ENCODE peak calls at places on chromosomes 16 and 17, in six cellular contexts. One of them, this sample, is unnamed.

GRCh38 chr16:2296662-2297505 is 29.0 kb upstream of the RNPS1 start:
- DNase-seq in left ventricle myocardium inferior: no peak
- DNase-seq in effector memory CD4-positive, alpha-beta T cell: no peak
- DNase-seq in PC-3: peak; percentile 42
- DNase-seq in gastrocnemius medialis: no peak
- DNase-seq in PC-9: peak; percentile 62
- DNase-seq in this sample: no peak

GRCh38 chr16:50086176-50086575 is 20.4 kb downstream of the HEATR3 start:
- DNase-seq in left ventricle myocardium inferior: no peak
- DNase-seq in PC-3: no peak
- DNase-seq in PC-9: no peak
- DNase-seq in gastrocnemius medialis: no peak
- DNase-seq in effector memory CD4-positive, alpha-beta T cell: no peak
- DNase-seq in this sample: no peak

GRCh38 chr17:47644324-47644723 is 5.4 kb upstream of the KPNB1 start:
- DNase-seq in PC-9: no peak
- DNase-seq in PC-3: no peak
- DNase-seq in gastrocnemius medialis: no peak
- DNase-seq in effector memory CD4-positive, alpha-beta T cell: no peak
- DNase-seq in left ventricle myocardium inferior: no peak
- DNase-seq in this sample: no peak

GRCh38 chr16:9836118-9836736 is 346.0 kb downstream of the GRIN2A start:
- DNase-seq in left ventricle myocardium inferior: no peak
- DNase-seq in PC-3: peak; percentile 25
- DNase-seq in gastrocnemius medialis: no peak
- DNase-seq in effector memory CD4-positive, alpha-beta T cell: no peak
- DNase-seq in PC-9: no peak
- DNase-seq in this sample: no peak

GRCh38 chr16:9647981-9648701 is 534.1 kb downstream of the GRIN2A start:
- DNase-seq in PC-9: no peak
- DNase-seq in effector memory CD4-positive, alpha-beta T cell: no peak
- DNase-seq in left ventricle myocardium inferior: no peak
- DNase-seq in PC-3: peak; percentile 43
- DNase-seq in gastrocnemius medialis: no peak
- DNase-seq in this sample: peak; percentile 17

GRCh38 chr16:57736419-57737281 is 1.1 kb downstream of the KATNB1 start:
- DNase-seq in gastrocnemius medialis: no peak
- DNase-seq in left ventricle myocardium inferior: peak; percentile 16
- DNase-seq in PC-3: peak; percentile 59
- DNase-seq in effector memory CD4-positive, alpha-beta T cell: peak; percentile 36
- DNase-seq in PC-9: peak; percentile 55
- DNase-seq in this sample: peak; percentile 57

GRCh38 chr16:51071326-51071725 is 79.7 kb downstream of the SALL1 start:
- DNase-seq in left ventricle myocardium inferior: no peak
- DNase-seq in PC-3: no peak
- DNase-seq in gastrocnemius medialis: no peak
- DNase-seq in effector memory CD4-positive, alpha-beta T cell: no peak
- DNase-seq in PC-9: no peak
- DNase-seq in this sample: no peak

GRCh38 chr17:69105907-69106730 is 35.6 kb downstream of the ABCA6 start:
- DNase-seq in PC-9: no peak
- DNase-seq in PC-3: no peak
- DNase-seq in effector memory CD4-positive, alpha-beta T cell: no peak
- DNase-seq in gastrocnemius medialis: no peak
- DNase-seq in left ventricle myocardium inferior: no peak
- DNase-seq in this sample: no peak

GRCh38 chr17:69060835-69061234 is at the start of gene ABCA9:
- DNase-seq in effector memory CD4-positive, alpha-beta T cell: no peak
- DNase-seq in PC-3: no peak
- DNase-seq in left ventricle myocardium inferior: no peak
- DNase-seq in PC-9: no peak
- DNase-seq in gastrocnemius medialis: peak; percentile 11
- DNase-seq in this sample: no peak

DNA sequence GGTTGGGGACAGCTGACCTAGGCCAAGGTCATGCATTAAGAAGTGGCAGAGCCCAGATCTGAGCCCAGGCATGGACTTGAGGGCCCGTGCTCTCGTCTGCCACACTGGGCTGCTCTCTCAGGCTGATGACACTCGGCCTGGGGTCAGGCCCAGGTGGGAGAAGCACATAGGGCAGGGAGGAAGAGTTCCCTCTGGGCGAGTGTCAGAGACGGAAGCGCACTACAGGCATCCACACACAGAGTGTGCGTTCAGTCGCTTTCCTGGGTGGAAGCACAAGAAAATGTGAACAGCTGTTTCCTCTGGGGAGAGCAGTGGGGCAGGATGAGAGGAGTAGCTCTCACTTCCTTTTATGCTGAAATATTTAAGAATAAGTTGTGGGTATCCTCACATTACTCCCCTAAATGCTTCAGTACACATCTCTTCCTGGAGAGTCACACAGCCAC is 59.7 kb downstream of the B9D1 start:
- DNase-seq in PC-9: no peak
- DNase-seq in effector memory CD4-positive, alpha-beta T cell: no peak
- DNase-seq in left ventricle myocardium inferior: no peak
- DNase-seq in PC-3: no peak
- DNase-seq in gastrocnemius medialis: no peak
- DNase-seq in this sample: no peak
- H3K27ac ChIP-seq in PC-9: no peak overlapping the region
- H3K27ac ChIP-seq in effector memory CD4-positive, alpha-beta T cell: no peak overlapping the region
- H3K27ac ChIP-seq in left ventricle myocardium inferior: peak overlapping the region; percentile 70
- H3K27ac ChIP-seq in PC-3: no peak overlapping the region
- H3K27ac ChIP-seq in gastrocnemius medialis: peak overlapping the region; percentile 70
- H3K27ac ChIP-seq in this sample: no peak overlapping the region

GRCh38 chr17:70310251-70310672 is 140.9 kb downstream of the KCNJ2 start:
- DNase-seq in gastrocnemius medialis: no peak
- DNase-seq in PC-9: no peak
- DNase-seq in PC-3: no peak
- DNase-seq in left ventricle myocardium inferior: no peak
- DNase-seq in effector memory CD4-positive, alpha-beta T cell: no peak
- DNase-seq in this sample: no peak

GRCh38 chr17:70313031-70313430 is 143.7 kb downstream of the KCNJ2 start:
- DNase-seq in PC-9: no peak
- DNase-seq in effector memory CD4-positive, alpha-beta T cell: no peak
- DNase-seq in gastrocnemius medialis: no peak
- DNase-seq in PC-3: no peak
- DNase-seq in left ventricle myocardium inferior: no peak
- DNase-seq in this sample: no peak

GRCh38 chr17:70314506-70314905 is 145.2 kb downstream of the KCNJ2 start:
- DNase-seq in PC-9: no peak
- DNase-seq in PC-3: no peak
- DNase-seq in gastrocnemius medialis: no peak
- DNase-seq in effector memory CD4-positive, alpha-beta T cell: no peak
- DNase-seq in left ventricle myocardium inferior: no peak
- DNase-seq in this sample: no peak

GRCh38 chr17:70314096-70314495 is 144.8 kb downstream of the KCNJ2 start:
- DNase-seq in effector memory CD4-positive, alpha-beta T cell: no peak
- DNase-seq in left ventricle myocardium inferior: no peak
- DNase-seq in gastrocnemius medialis: no peak
- DNase-seq in PC-3: no peak
- DNase-seq in PC-9: no peak
- DNase-seq in this sample: no peak

GRCh38 chr17:70313450-70313849 is 144.1 kb downstream of the KCNJ2 start:
- DNase-seq in PC-3: peak; percentile 46
- DNase-seq in left ventricle myocardium inferior: no peak
- DNase-seq in PC-9: no peak
- DNase-seq in effector memory CD4-positive, alpha-beta T cell: no peak
- DNase-seq in gastrocnemius medialis: no peak
- DNase-seq in this sample: no peak
- H3K4me1 ChIP-seq in PC-3: no peaks in the 10 kb centered on the region
- H3K4me1 ChIP-seq in left ventricle myocardium inferior: peaks cover 24% of the 10 kb centered on the region
- H3K4me1 ChIP-seq in PC-9: no peaks in the 10 kb centered on the region
- H3K4me1 ChIP-seq in effector memory CD4-positive, alpha-beta T cell: no peaks in the 10 kb centered on the region
- H3K4me1 ChIP-seq in gastrocnemius medialis: peaks cover 30% of the 10 kb centered on the region
- H3K4me1 ChIP-seq in this sample: no peaks in the 10 kb centered on the region

GRCh38 chr17:57407287-57408063 is 151.2 kb downstream of the MSI2 start:
- DNase-seq in PC-9: peak; percentile 37
- DNase-seq in left ventricle myocardium inferior: no peak
- DNase-seq in gastrocnemius medialis: no peak
- DNase-seq in effector memory CD4-positive, alpha-beta T cell: no peak
- DNase-seq in PC-3: peak; percentile 96
- DNase-seq in this sample: no peak
- H3K27ac ChIP-seq in PC-9: peak overlapping the region; percentile 79
- H3K27ac ChIP-seq in left ventricle myocardium inferior: no peak overlapping the region
- H3K27ac ChIP-seq in gastrocnemius medialis: peak overlapping the region; percentile 79
- H3K27ac ChIP-seq in effector memory CD4-positive, alpha-beta T cell: no peak overlapping the region
- H3K27ac ChIP-seq in PC-3: peak overlapping the region; percentile 96
- H3K27ac ChIP-seq in this sample: peak overlapping the region; percentile 71

DNA sequence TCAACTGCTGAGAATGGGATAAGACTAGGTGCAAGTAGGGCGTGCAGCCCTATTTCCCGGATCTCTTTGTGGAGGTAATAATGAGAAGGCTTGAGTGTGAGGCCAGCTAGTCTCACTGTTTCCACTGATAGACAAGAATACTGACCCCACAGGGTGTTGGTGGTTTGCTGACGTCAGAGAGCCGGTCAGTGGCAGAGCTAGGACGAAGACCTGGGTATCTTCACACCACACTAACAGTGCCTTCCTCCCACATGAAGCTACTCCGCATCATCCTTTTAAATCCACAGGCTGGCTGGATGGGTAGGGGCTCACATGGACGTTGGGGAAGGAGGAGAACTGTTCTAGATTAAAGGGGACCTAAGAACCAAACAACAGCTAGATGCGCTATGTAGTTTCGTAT is 68.0 kb downstream of the ZFHX3 start:
- DNase-seq in left ventricle myocardium inferior: no peak
- DNase-seq in PC-3: no peak
- DNase-seq in effector memory CD4-positive, alpha-beta T cell: no peak
- DNase-seq in gastrocnemius medialis: no peak
- DNase-seq in PC-9: no peak
- DNase-seq in this sample: no peak
- H3K4me1 ChIP-seq in left ventricle myocardium inferior: peaks cover 65% of the 10 kb centered on the region
- H3K4me1 ChIP-seq in PC-3: no peaks in the 10 kb centered on the region
- H3K4me1 ChIP-seq in effector memory CD4-positive, alpha-beta T cell: no peaks in the 10 kb centered on the region
- H3K4me1 ChIP-seq in gastrocnemius medialis: peaks cover 46% of the 10 kb centered on the region
- H3K4me1 ChIP-seq in PC-9: no peaks in the 10 kb centered on the region
- H3K4me1 ChIP-seq in this sample: peaks cover 10% of the 10 kb centered on the region

GRCh38 chr16:23496826-23497542 is 13.3 kb downstream of the GGA2 start:
- DNase-seq in gastrocnemius medialis: peak; percentile 24
- DNase-seq in PC-9: peak; percentile 38
- DNase-seq in PC-3: no peak
- DNase-seq in effector memory CD4-positive, alpha-beta T cell: no peak
- DNase-seq in left ventricle myocardium inferior: no peak
- DNase-seq in this sample: peak; percentile 51

GRCh38 chr16:23500212-23500865 is 10.0 kb downstream of the GGA2 start:
- DNase-seq in PC-3: no peak
- DNase-seq in gastrocnemius medialis: no peak
- DNase-seq in effector memory CD4-positive, alpha-beta T cell: no peak
- DNase-seq in left ventricle myocardium inferior: no peak
- DNase-seq in PC-9: no peak
- DNase-seq in this sample: peak; percentile 82

GRCh38 chr16:23499801-23500200 is 10.5 kb downstream of the GGA2 start:
- DNase-seq in effector memory CD4-positive, alpha-beta T cell: no peak
- DNase-seq in PC-9: no peak
- DNase-seq in left ventricle myocardium inferior: no peak
- DNase-seq in gastrocnemius medialis: no peak
- DNase-seq in PC-3: no peak
- DNase-seq in this sample: peak; percentile 91

GRCh38 chr16:23497543-23497868 is 12.8 kb downstream of the GGA2 start:
- DNase-seq in effector memory CD4-positive, alpha-beta T cell: no peak
- DNase-seq in left ventricle myocardium inferior: no peak
- DNase-seq in gastrocnemius medialis: no peak
- DNase-seq in PC-3: no peak
- DNase-seq in PC-9: no peak
- DNase-seq in this sample: no peak

GRCh38 chr16:23498863-23499262 is 11.4 kb downstream of the GGA2 start:
- DNase-seq in PC-9: no peak
- DNase-seq in PC-3: no peak
- DNase-seq in gastrocnemius medialis: no peak
- DNase-seq in left ventricle myocardium inferior: no peak
- DNase-seq in effector memory CD4-positive, alpha-beta T cell: no peak
- DNase-seq in this sample: no peak
- H3K27ac ChIP-seq in PC-9: no peak overlapping the region
- H3K27ac ChIP-seq in PC-3: no peak overlapping the region
- H3K27ac ChIP-seq in gastrocnemius medialis: no peak overlapping the region
- H3K27ac ChIP-seq in left ventricle myocardium inferior: peak overlapping the region; percentile 64
- H3K27ac ChIP-seq in effector memory CD4-positive, alpha-beta T cell: no peak overlapping the region
- H3K27ac ChIP-seq in this sample: peak overlapping the region; percentile 31

DNA sequence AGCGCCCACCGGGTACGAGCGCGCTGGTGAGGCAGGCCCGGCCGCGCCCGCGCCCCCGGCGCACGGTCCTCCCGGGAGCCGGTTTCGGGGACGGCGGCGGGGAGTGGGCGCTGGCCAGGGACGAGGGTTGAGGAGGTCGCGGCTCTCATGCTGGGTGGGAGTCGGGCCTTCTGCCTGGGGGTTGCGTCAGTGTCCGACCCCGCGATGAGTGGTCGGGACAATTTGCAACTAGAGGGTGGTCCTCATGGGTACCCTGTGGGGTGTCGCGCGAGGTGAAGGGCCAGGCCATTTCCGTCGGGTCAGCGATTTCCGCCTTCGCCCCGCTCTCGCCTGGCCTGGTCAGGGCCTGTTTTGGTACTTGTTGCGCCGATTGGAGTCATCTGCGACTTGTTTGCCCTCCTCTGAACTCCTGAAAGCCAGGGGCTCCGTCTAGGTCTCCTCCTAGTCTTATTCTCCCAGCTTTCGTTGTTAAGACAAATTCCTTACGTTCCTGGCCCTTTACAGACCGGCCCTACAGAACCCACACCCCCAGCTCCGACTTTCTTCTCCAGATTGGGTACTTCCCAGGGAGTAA is 14.9 kb downstream of the NAA60 start:
- DNase-seq in effector memory CD4-positive, alpha-beta T cell: no peak
- DNase-seq in gastrocnemius medialis: no peak
- DNase-seq in PC-3: peak; percentile 11
- DNase-seq in left ventricle myocardium inferior: no peak
- DNase-seq in PC-9: peak; percentile 33
- DNase-seq in this sample: no peak
- H3K4me1 ChIP-seq in effector memory CD4-positive, alpha-beta T cell: peaks cover 30% of the 10 kb centered on the region
- H3K4me1 ChIP-seq in gastrocnemius medialis: peaks cover 69% of the 10 kb centered on the region
- H3K4me1 ChIP-seq in PC-3: peaks cover 23% of the 10 kb centered on the region
- H3K4me1 ChIP-seq in left ventricle myocardium inferior: peaks cover 85% of the 10 kb centered on the region
- H3K4me1 ChIP-seq in PC-9: peaks cover 20% of the 10 kb centered on the region
- H3K4me1 ChIP-seq in this sample: peaks cover 23% of the 10 kb centered on the region

GRCh38 chr16:85089485-85089884 is 22.8 kb downstream of the CIBAR2 start:
- DNase-seq in PC-3: no peak
- DNase-seq in left ventricle myocardium inferior: no peak
- DNase-seq in PC-9: no peak
- DNase-seq in effector memory CD4-positive, alpha-beta T cell: no peak
- DNase-seq in gastrocnemius medialis: no peak
- DNase-seq in this sample: no peak
- H3K27ac ChIP-seq in PC-3: no peak overlapping the region
- H3K27ac ChIP-seq in left ventricle myocardium inferior: no peak overlapping the region
- H3K27ac ChIP-seq in PC-9: no peak overlapping the region
- H3K27ac ChIP-seq in effector memory CD4-positive, alpha-beta T cell: no peak overlapping the region
- H3K27ac ChIP-seq in gastrocnemius medialis: no peak overlapping the region
- H3K27ac ChIP-seq in this sample: no peak overlapping the region

DNA sequence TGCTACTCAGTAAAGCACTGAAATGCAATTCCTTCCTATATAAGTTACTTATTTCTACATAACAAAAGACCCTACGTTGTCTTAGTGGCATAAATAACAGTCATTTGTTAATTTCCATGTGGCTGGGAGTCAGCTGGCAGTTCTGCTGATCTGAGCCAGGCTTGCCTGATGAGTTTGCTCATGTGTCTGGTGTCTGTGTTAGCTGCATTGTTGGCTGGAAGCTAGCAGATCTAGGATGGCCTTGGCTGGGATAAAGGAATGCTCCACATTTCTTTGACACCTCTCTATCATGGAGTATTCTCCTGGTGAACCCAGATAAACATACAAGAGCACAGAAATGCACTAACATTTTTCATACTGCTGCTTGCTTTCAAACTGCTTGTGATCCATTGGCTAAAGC is 264.4 kb upstream of the MON1B start:
- DNase-seq in gastrocnemius medialis: no peak
- DNase-seq in left ventricle myocardium inferior: peak; percentile 18
- DNase-seq in PC-3: no peak
- DNase-seq in effector memory CD4-positive, alpha-beta T cell: no peak
- DNase-seq in PC-9: no peak
- DNase-seq in this sample: no peak
- H3K4me1 ChIP-seq in gastrocnemius medialis: no peaks in the 10 kb centered on the region
- H3K4me1 ChIP-seq in left ventricle myocardium inferior: peaks cover 17% of the 10 kb centered on the region
- H3K4me1 ChIP-seq in PC-3: no peaks in the 10 kb centered on the region
- H3K4me1 ChIP-seq in effector memory CD4-positive, alpha-beta T cell: no peaks in the 10 kb centered on the region
- H3K4me1 ChIP-seq in PC-9: no peaks in the 10 kb centered on the region
- H3K4me1 ChIP-seq in this sample: no peaks in the 10 kb centered on the region

This sample was measured in pancreas.